ENCODE peak calls at places on chromosomes 3 and 15, in eight cellular contexts. H is GM12878, D is fibroblast of mammary gland, K is AG10803, Z is tibial artery, U is AG04450, C is fibroblast of lung, M is MM.1S. R is an unnamed sample.

GRCh38 chr3:134004841-134005240 is 24.9 kb downstream of the SLCO2A1 start:
- DNase-seq in H (no peak), D (no peak), K (no peak), Z (no peak), U (no peak), C (peak), M (no peak), R (peak)

GRCh38 chr3:148379763-148380162 is 317.9 kb upstream of the AGTR1 start:
- DNase-seq in H (no peak), D (peak), K (peak), Z (no peak), U (peak), C (peak), M (peak), R (peak)

GRCh38 chr15:38164061-38164460 is 88.6 kb upstream of the SPRED1 start:
- DNase-seq in H (no peak), D (peak), K (peak), Z (no peak), U (no peak), C (no peak), M (no peak), R (no peak)

GRCh38 chr15:63901912-63902670 is 68.3 kb upstream of the HERC1 start:
- DNase-seq in H (no peak), D (no peak), K (no peak), Z (no peak), U (no peak), C (no peak), M (no peak), R (no peak)

GRCh38 chr3:177960722-177961121 is 575.5 kb upstream of the KCNMB2 start:
- DNase-seq in H (no peak), D (no peak), K (no peak), Z (no peak), U (no peak), C (peak), M (no peak), R (no peak)

GRCh38 chr3:16884084-16884747 is 539 bp upstream of the PLCL2 start:
- DNase-seq in H (no peak), D (peak), K (peak), Z (peak), U (no peak), C (peak), M (peak), R (peak)

GRCh38 chr3:73719877-73720276 is 95.1 kb upstream of the PDZRN3 start:
- DNase-seq in H (no peak), D (peak), K (peak), Z (no peak), U (no peak), C (peak), M (no peak), R (peak)

GRCh38 chr3:54557538-54558419 is 370.1 kb downstream of the LRTM1 start:
- DNase-seq in H (no peak), D (no peak), K (no peak), Z (no peak), U (no peak), C (peak), M (no peak), R (no peak)

GRCh38 chr15:93800805-93801204 is 430.6 kb upstream of the MCTP2 start:
- DNase-seq in H (no peak), D (no peak), K (no peak), Z (no peak), U (no peak), C (no peak), M (no peak), R (no peak)

GRCh38 chr3:44643024-44643423 is 5.5 kb upstream of the ZNF35 start:
- DNase-seq in H (no peak), D (no peak), K (no peak), Z (no peak), U (no peak), C (no peak), M (no peak), R (no peak)

GRCh38 chr15:60758961-60759729 is 280.2 kb upstream of the ICE2 start:
- DNase-seq in H (no peak), D (peak), K (peak), Z (no peak), U (peak), C (peak), M (no peak), R (peak)

GRCh38 chr15:30940359-30940758 is 36.6 kb downstream of the FAN1 start:
- DNase-seq in H (no peak), D (no peak), K (no peak), Z (no peak), U (no peak), C (no peak), M (no peak), R (no peak)

GRCh38 chr3:63656791-63657190 is 4.3 kb downstream of the SNTN start:
- DNase-seq in H (no peak), D (peak), K (peak), Z (no peak), U (peak), C (peak), M (no peak), R (peak)

GRCh38 chr3:126753191-126754160 is 49.4 kb downstream of the CHCHD6 start:
- DNase-seq in H (no peak), D (no peak), K (peak), Z (no peak), U (peak), C (peak), M (no peak), R (peak)

GRCh38 chr3:6799264-6799915 is 61.5 kb upstream of the GRM7 start:
- DNase-seq in H (no peak), D (peak), K (peak), Z (no peak), U (no peak), C (peak), M (peak), R (peak)

GRCh38 chr3:14811733-14812132 is 7.0 kb upstream of the FGD5 start:
- DNase-seq in H (no peak), D (no peak), K (no peak), Z (no peak), U (no peak), C (no peak), M (no peak), R (no peak)

GRCh38 chr3:71582612-71583568 is 638 bp downstream of the FOXP1 start:
- DNase-seq in H (no peak), D (no peak), K (peak), Z (peak), U (no peak), C (peak), M (peak), R (peak)

GRCh38 chr3:64344721-64345207 is 119.5 kb upstream of the PRICKLE2 start:
- DNase-seq in H (no peak), D (peak), K (peak), Z (no peak), U (peak), C (peak), M (no peak), R (peak)

GRCh38 chr15:80031841-80032240 is 27.6 kb upstream of the ZFAND6 start:
- DNase-seq in H (no peak), D (peak), K (no peak), Z (no peak), U (no peak), C (no peak), M (peak), R (no peak)

GRCh38 chr3:89572261-89572660 is 464.8 kb downstream of the EPHA3 start:
- DNase-seq in H (no peak), D (no peak), K (no peak), Z (no peak), U (no peak), C (peak), M (no peak), R (no peak)

GRCh38 chr3:142501004-142501926 is 53.4 kb upstream of the XRN1 start:
- DNase-seq in H (no peak), D (peak), K (peak), Z (no peak), U (peak), C (peak), M (no peak), R (peak)

GRCh38 chr3:107654218-107654617 is 131.5 kb downstream of the BBX start:
- DNase-seq in H (no peak), D (no peak), K (no peak), Z (no peak), U (no peak), C (no peak), M (no peak), R (no peak)

GRCh38 chr3:132789959-132790358 is 67.8 kb upstream of the NPHP3 start:
- DNase-seq in H (no peak), D (no peak), K (no peak), Z (no peak), U (no peak), C (no peak), M (no peak), R (no peak)

GRCh38 chr15:26013946-26014345 is 150.8 kb upstream of the ATP10A start:
- DNase-seq in H (no peak), D (no peak), K (peak), Z (no peak), U (no peak), C (no peak), M (no peak), R (no peak)

GRCh38 chr3:184532940-184533732 is 28.4 kb upstream of the EPHB3 start:
- DNase-seq in H (no peak), D (no peak), K (no peak), Z (no peak), U (no peak), C (no peak), M (no peak), R (no peak)

GRCh38 chr3:143847787-143848631 is at the start of gene SLC9A9:
- DNase-seq in H (peak), D (peak), K (peak), Z (no peak), U (peak), C (peak), M (peak), R (peak)

GRCh38 chr3:138861755-138862333 is 27.1 kb upstream of the PIK3CB start:
- DNase-seq in H (no peak), D (peak), K (peak), Z (no peak), U (no peak), C (peak), M (no peak), R (peak)

GRCh38 chr3:12707425-12707824 is 43.5 kb upstream of the RAF1 start:
- DNase-seq in H (no peak), D (peak), K (peak), Z (no peak), U (no peak), C (peak), M (no peak), R (no peak)
- TF ChIP-seq CTCF in H (no peak), D (no peak), K (no peak), Z (no peak), U (no peak), C (peak), M (no peak), R (no peak)

DNA sequence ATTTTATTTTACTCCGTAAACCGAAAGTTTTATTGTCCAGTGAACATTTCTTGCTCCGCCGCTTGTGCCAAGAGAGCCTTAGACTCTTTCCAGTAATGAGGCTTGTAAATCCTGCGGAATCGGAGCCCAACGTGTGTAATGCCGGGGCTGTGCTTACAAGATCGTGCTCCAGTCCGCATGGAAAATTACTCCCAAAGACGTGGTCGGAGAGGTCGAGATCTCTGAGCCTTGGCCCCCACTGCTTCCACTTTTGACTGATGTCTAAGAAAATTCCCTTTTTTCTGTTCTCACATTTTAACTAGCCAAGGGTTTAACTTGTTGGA is 702 bp upstream of the PLOD2 start:
- DNase-seq in H (no peak), D (peak), K (peak), Z (peak), U (no peak), C (peak), M (no peak), R (peak)
- H3K4me3 ChIP-seq in H (no peak), D (peak), K (peak), Z (peak), U (peak), C (peak), M (peak), R (peak)

DNA sequence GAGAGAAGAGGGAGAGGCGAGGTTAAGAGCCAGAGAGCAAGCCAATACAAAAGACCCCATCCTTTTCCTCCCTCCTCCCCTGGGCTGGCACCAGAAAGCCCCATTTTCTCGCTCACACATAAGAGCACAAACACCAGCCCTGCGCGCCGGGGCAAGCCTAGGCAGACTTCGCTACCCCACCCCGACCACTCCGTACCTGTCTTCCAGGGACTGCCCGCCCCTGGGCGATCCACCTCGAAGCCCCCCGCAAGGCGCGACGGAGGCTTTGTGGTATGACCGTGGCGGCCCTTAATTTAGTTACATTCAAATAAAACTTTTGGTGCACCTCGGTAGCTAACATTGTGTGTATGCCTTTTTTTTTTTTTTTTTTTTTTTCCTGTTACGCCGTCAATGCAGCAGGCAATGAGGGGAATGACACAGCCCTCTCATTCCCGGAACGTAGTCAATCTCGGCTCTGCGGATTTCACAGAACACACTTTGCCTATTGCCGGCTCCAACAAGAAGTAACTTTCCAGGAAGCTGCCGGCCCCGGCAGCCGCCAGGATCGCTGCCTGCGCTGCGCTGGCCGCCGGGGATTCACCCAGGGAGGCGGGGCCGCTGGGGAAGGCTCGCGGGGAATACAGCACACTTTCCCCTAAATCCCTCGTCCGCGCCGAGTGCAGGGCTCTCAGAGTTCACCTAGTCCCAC is 7.7 kb downstream of the BCL6 start:
- DNase-seq in H (no peak), D (peak), K (peak), Z (peak), U (no peak), C (peak), M (no peak), R (peak)
- TF ChIP-seq CTCF in H (no peak), D (peak), K (peak), Z (no peak), U (peak), C (no peak), M (peak), R (no peak)

GRCh38 chr15:70490838-70491155 is 272.6 kb downstream of the UACA start:
- DNase-seq in H (no peak), D (no peak), K (no peak), Z (no peak), U (no peak), C (no peak), M (no peak), R (no peak)
- H3K4me3 ChIP-seq in H (no peak), D (no peak), K (no peak), Z (no peak), U (no peak), C (no peak), M (no peak), R (no peak)

DNA sequence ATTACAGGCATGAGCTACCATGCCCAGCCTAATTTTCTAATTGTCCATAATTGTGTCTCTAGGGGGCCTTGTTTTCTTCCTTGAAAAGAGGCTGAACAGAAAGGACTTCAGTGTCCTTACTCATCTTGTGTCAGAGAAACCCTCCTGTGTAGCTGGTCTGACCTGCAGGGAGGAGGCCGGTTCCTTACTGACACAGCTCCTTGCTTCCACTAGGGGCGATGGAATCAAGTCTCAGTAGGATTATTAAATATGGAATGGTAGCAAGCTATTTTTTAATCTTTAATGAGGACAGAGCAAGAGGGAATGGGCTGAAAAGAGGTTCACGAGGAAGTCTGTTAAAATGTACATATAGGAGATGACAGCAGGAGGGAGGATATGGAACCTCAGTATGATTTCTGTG is 8.6 kb downstream of the LPCAT4 start:
- DNase-seq in H (no peak), D (no peak), K (no peak), Z (no peak), U (no peak), C (no peak), M (no peak), R (no peak)
- TF ChIP-seq CTCF in H (no peak), D (peak), K (no peak), Z (no peak), U (peak), C (no peak), M (no peak), R (peak)

DNA sequence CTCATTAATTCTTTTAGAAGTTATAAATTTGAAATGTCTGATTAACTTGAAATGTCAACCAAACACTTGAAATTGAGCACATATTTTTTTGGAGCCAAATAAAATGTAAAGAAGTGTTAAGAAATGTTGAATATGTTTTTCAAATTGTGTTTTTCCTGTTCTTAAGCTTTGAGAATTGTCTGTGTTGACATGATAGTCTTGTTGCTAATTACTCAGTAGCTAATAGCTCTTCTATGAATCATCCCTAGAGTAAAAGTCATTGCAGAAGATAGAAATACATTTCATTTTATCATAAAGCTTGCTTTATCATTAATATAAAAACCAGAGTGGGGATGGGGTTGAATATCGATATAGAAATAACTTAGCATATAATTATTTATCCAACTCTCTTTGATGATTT is 41.9 kb upstream of the ABHD10 start:
- DNase-seq in H (no peak), D (peak), K (peak), Z (no peak), U (no peak), C (peak), M (no peak), R (peak)
- H3K4me3 ChIP-seq in H (no peak), D (no peak), K (no peak), Z (no peak), U (no peak), C (no peak), M (no peak), R (no peak)

DNA sequence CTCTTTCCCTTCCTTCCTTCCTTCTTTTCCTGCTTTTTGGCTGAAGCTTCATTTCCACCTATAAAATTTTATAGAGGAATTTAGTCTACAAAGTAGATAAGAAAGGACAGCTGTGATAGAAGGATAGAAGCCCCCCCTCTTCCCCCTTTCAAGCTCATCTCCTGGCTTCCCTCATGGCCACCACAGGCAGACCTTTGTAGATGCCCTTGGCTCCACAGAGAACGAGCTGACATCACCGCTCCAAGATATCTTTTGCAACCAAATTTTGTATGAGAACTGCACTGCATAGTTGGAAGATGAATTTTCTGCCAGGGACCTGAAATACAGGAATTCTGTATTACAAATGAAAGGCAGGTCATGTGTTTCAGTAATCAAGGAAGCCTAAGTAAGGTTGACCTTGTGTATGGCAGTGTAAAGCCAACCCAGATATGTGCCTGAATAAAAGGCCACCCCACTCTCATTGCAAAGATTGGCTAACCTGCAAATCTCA is 57.0 kb upstream of the FILIP1L start:
- DNase-seq in H (no peak), D (no peak), K (no peak), Z (no peak), U (no peak), C (no peak), M (no peak), R (no peak)
- TF ChIP-seq CTCF in H (no peak), D (no peak), K (no peak), Z (no peak), U (no peak), C (no peak), M (no peak), R (no peak)

DNA sequence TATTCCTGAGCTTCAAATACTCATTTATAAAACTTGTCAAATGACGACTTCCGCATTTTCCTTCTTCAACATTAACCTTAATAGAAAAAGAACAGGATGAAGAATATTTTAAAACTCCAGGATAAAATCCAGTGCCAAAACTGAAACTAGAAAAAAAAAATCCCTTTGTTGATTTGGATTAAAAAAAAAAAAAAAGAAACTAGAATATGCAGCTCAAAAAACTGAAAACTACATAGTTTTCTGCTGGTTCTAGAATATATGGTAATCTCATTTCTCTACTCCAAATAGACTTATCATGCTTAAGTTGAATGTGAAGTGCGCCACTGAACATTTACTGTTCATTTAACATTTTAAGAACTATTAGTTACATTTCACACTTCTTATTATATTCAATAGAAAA is 6.0 kb downstream of the TRA2B start:
- DNase-seq in H (no peak), D (no peak), K (no peak), Z (no peak), U (no peak), C (no peak), M (no peak), R (no peak)
- H3K4me3 ChIP-seq in H (peak), D (no peak), K (no peak), Z (peak), U (peak), C (peak), M (peak), R (no peak)

GRCh38 chr3:37037352-37037751 is 44.0 kb downstream of the MLH1 start:
- DNase-seq in H (no peak), D (no peak), K (no peak), Z (no peak), U (no peak), C (no peak), M (no peak), R (no peak)
- TF ChIP-seq CTCF in H (no peak), D (no peak), K (no peak), Z (no peak), U (no peak), C (no peak), M (no peak), R (no peak)

GRCh38 chr3:179068779-179069530 is 2.7 kb downstream of the ZMAT3 start:
- DNase-seq in H (no peak), D (peak), K (peak), Z (no peak), U (no peak), C (no peak), M (no peak), R (peak)

GRCh38 chr3:179067291-179067690 is 4.3 kb downstream of the ZMAT3 start:
- DNase-seq in H (no peak), D (no peak), K (no peak), Z (no peak), U (no peak), C (no peak), M (no peak), R (no peak)

GRCh38 chr3:179066058-179066457 is 5.6 kb downstream of the ZMAT3 start:
- DNase-seq in H (no peak), D (no peak), K (no peak), Z (no peak), U (no peak), C (no peak), M (no peak), R (no peak)

GRCh38 chr3:179069762-179070390 is 1.7 kb downstream of the ZMAT3 start:
- DNase-seq in H (no peak), D (peak), K (peak), Z (no peak), U (no peak), C (peak), M (peak), R (peak)

GRCh38 chr3:179067839-179068238 is 3.8 kb downstream of the ZMAT3 start:
- DNase-seq in H (no peak), D (no peak), K (no peak), Z (no peak), U (no peak), C (no peak), M (no peak), R (no peak)
- H3K4me3 ChIP-seq in H (peak), D (no peak), K (no peak), Z (no peak), U (no peak), C (no peak), M (no peak), R (no peak)

R was measured in astrocyte of the spinal cord.